ENCODE peak calls at places on chromosomes 3 and 15, in five cellular contexts. One of them, this sample, is unnamed.

GRCh38 chr3:16189201-16189600 is 14.7 kb downstream of the GALNT15 start:
- DNase-seq in WTC11: no peak
- DNase-seq in right lobe of liver: no peak
- DNase-seq in brain microvascular endothelial cell: no peak
- DNase-seq in CD14-positive monocyte: no peak
- DNase-seq in this sample: no peak

GRCh38 chr15:50083424-50084025 is 35.5 kb downstream of the ATP8B4 start:
- DNase-seq in WTC11: no peak
- DNase-seq in right lobe of liver: no peak
- DNase-seq in brain microvascular endothelial cell: no peak
- DNase-seq in CD14-positive monocyte: no peak
- DNase-seq in this sample: no peak

GRCh38 chr3:112874725-112875124 is 28.1 kb upstream of the CD200R1L start:
- DNase-seq in WTC11: no peak
- DNase-seq in right lobe of liver: no peak
- DNase-seq in brain microvascular endothelial cell: no peak
- DNase-seq in CD14-positive monocyte: no peak
- DNase-seq in this sample: no peak

GRCh38 chr3:9862391-9863235 is 17.4 kb downstream of the CIDEC start:
- DNase-seq in WTC11: peak; percentile 74
- DNase-seq in right lobe of liver: peak; percentile 74
- DNase-seq in brain microvascular endothelial cell: no peak
- DNase-seq in CD14-positive monocyte: no peak
- DNase-seq in this sample: no peak

GRCh38 chr15:66802087-66803001 is 100.3 kb downstream of the SMAD6 start:
- DNase-seq in WTC11: no peak
- DNase-seq in right lobe of liver: no peak
- DNase-seq in brain microvascular endothelial cell: peak; percentile 31
- DNase-seq in CD14-positive monocyte: no peak
- DNase-seq in this sample: peak; percentile 10

GRCh38 chr3:151290673-151291072 is 12.3 kb upstream of the P2RY14 start:
- DNase-seq in WTC11: no peak
- DNase-seq in right lobe of liver: no peak
- DNase-seq in brain microvascular endothelial cell: no peak
- DNase-seq in CD14-positive monocyte: no peak
- DNase-seq in this sample: peak; percentile 56

GRCh38 chr3:171374661-171375285 is 85.4 kb downstream of the TNIK start:
- DNase-seq in WTC11: no peak
- DNase-seq in right lobe of liver: no peak
- DNase-seq in brain microvascular endothelial cell: peak; percentile 87
- DNase-seq in CD14-positive monocyte: no peak
- DNase-seq in this sample: peak; percentile 16

GRCh38 chr15:73686781-73687256 is 2.6 kb downstream of the CD276 start:
- DNase-seq in WTC11: no peak
- DNase-seq in right lobe of liver: no peak
- DNase-seq in brain microvascular endothelial cell: peak; percentile 92
- DNase-seq in CD14-positive monocyte: no peak
- DNase-seq in this sample: peak; percentile 77

GRCh38 chr3:58962816-58963215 is 87.0 kb downstream of the CFAP20DC start:
- DNase-seq in WTC11: no peak
- DNase-seq in right lobe of liver: no peak
- DNase-seq in brain microvascular endothelial cell: no peak
- DNase-seq in CD14-positive monocyte: no peak
- DNase-seq in this sample: no peak

GRCh38 chr3:171901615-171902312 is 58.6 kb downstream of the TMEM212 start:
- DNase-seq in WTC11: no peak
- DNase-seq in right lobe of liver: no peak
- DNase-seq in brain microvascular endothelial cell: no peak
- DNase-seq in CD14-positive monocyte: no peak
- DNase-seq in this sample: peak; percentile 4

GRCh38 chr15:95448531-95449210 is 881.8 kb upstream of the NR2F2 start:
- DNase-seq in WTC11: no peak
- DNase-seq in right lobe of liver: no peak
- DNase-seq in brain microvascular endothelial cell: peak; percentile 24
- DNase-seq in CD14-positive monocyte: no peak
- DNase-seq in this sample: peak; percentile 8

GRCh38 chr15:83745771-83746170 is 91.8 kb downstream of the ADAMTSL3 start:
- DNase-seq in WTC11: no peak
- DNase-seq in right lobe of liver: no peak
- DNase-seq in brain microvascular endothelial cell: no peak
- DNase-seq in CD14-positive monocyte: no peak
- DNase-seq in this sample: no peak

GRCh38 chr3:194622621-194623360 is 10.4 kb downstream of the TMEM44 start:
- DNase-seq in WTC11: no peak
- DNase-seq in right lobe of liver: no peak
- DNase-seq in brain microvascular endothelial cell: no peak
- DNase-seq in CD14-positive monocyte: peak; percentile 9
- DNase-seq in this sample: no peak

GRCh38 chr15:71951134-71951533 is 140.8 kb downstream of the NR2E3 start:
- DNase-seq in WTC11: no peak
- DNase-seq in right lobe of liver: no peak
- DNase-seq in brain microvascular endothelial cell: no peak
- DNase-seq in CD14-positive monocyte: no peak
- DNase-seq in this sample: no peak

GRCh38 chr15:60102748-60103147 is 98.6 kb downstream of the FOXB1 start:
- DNase-seq in WTC11: no peak
- DNase-seq in right lobe of liver: no peak
- DNase-seq in brain microvascular endothelial cell: no peak
- DNase-seq in CD14-positive monocyte: no peak
- DNase-seq in this sample: no peak
- TF ChIP-seq CTCF in WTC11: no peak
- TF ChIP-seq CTCF in right lobe of liver: no peak
- TF ChIP-seq CTCF in brain microvascular endothelial cell: no peak
- TF ChIP-seq CTCF in CD14-positive monocyte: no peak
- TF ChIP-seq CTCF in this sample: no peak

DNA sequence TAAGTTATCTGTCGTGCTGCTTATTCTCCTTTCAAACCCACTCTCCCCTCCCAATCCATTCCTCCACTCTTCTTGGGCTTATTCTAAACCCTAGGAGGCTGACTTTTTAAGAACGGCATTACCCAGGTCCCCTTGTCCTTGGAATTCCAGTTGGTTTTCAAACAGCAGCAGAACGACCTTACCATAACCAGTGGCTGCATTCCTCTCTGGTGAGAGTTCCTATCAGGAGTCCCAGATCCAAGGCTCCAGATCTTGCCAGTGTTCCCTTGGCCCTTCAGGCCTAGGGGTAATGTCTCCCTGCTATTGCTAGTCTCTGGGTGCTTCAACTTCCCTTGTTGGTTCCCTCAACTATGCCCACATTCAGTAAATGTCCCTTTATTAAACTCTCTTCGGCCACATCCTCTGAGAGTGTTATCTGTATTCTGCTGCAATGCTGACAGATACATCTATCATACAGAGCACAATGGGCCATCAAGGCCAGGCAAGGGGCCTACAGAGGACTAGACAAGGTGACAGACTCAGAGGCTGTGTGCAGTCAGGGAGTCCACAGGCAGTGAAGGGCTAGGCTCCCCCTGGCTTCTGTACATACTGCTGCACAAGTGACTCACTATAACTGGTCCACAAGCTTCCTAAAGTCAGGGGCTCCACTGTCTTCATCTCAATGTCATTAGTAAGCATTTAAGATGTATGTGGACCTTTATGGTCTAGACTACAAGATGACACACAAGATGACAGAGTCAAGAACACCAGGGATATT is 10.1 kb downstream of the LYSMD2 start:
- DNase-seq in WTC11: no peak
- DNase-seq in right lobe of liver: no peak
- DNase-seq in brain microvascular endothelial cell: peak; percentile 45
- DNase-seq in CD14-positive monocyte: no peak
- DNase-seq in this sample: no peak
- TF ChIP-seq CTCF in WTC11: no peak
- TF ChIP-seq CTCF in right lobe of liver: no peak
- TF ChIP-seq CTCF in brain microvascular endothelial cell: peak; percentile 65
- TF ChIP-seq CTCF in CD14-positive monocyte: no peak
- TF ChIP-seq CTCF in this sample: no peak

DNA sequence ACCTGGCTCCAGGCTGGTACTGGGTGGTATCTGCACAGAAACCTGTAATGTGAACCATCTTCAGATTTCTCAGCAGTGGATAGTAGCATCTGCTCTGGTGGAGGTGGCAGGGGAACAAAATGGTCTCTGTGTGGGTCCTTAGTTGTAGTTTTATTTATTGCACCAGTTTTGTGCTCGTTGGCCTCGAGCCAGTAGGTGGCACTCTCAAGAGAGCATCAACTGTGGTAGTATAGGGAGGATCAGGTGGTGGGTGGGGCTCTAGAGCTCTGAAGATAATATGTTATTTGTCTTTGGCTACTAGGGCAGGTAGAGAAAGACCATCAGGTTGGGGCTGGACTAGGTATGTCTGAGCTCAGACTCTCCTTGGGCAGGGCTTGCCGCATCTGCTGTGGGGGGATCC is 254.0 kb upstream of the GPR149 start:
- DNase-seq in WTC11: peak; percentile 68
- DNase-seq in right lobe of liver: no peak
- DNase-seq in brain microvascular endothelial cell: no peak
- DNase-seq in CD14-positive monocyte: no peak
- DNase-seq in this sample: peak; percentile 3
- TF ChIP-seq CTCF in WTC11: peak; percentile 17
- TF ChIP-seq CTCF in right lobe of liver: no peak
- TF ChIP-seq CTCF in brain microvascular endothelial cell: no peak
- TF ChIP-seq CTCF in CD14-positive monocyte: no peak
- TF ChIP-seq CTCF in this sample: no peak

DNA sequence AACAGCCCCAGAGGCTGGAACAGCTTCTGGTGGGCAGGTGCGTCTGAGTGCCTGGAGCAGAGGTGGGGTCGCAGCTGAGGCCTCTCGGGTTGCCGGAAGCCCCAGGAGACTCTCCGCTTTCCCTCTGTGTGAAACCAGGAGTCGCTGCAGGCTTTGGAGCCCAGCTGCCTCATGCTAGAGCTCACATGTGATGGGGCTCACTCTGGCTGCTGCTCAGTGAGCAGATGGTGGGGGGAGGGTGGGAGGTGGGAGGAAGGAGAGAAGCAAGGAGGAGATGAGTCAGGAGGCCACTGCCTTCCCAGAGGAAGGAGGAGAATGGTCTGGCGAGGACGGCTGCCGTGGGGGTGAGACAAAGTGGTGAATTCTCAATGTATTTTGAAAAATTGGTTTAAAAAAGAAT is 290.1 kb upstream of the CHRNA7 start:
- DNase-seq in WTC11: peak; percentile 60
- DNase-seq in right lobe of liver: no peak
- DNase-seq in brain microvascular endothelial cell: no peak
- DNase-seq in CD14-positive monocyte: no peak
- DNase-seq in this sample: no peak
- TF ChIP-seq CTCF in WTC11: no peak
- TF ChIP-seq CTCF in right lobe of liver: no peak
- TF ChIP-seq CTCF in brain microvascular endothelial cell: peak; percentile 24
- TF ChIP-seq CTCF in CD14-positive monocyte: no peak
- TF ChIP-seq CTCF in this sample: no peak

This sample was measured in MCF 10A.